ENCODE peak calls at places on chromosomes 7 and 10, in five cellular contexts. W, D, F, C and L are unnamed samples.

GRCh38 chr7:87886875-87887274 is 10.6 kb downstream of the DBF4 start:
- DNase-seq in W (no peak), D (no peak), F (peak), C (no peak), L (no peak)

GRCh38 chr10:122450336-122450990 is 4.0 kb upstream of the ARMS2 start:
- DNase-seq in W (no peak), D (no peak), F (no peak), C (no peak), L (no peak)

GRCh38 chr10:75430000-75430763 is 1.2 kb upstream of the LRMDA start:
- DNase-seq in W (peak), D (no peak), F (peak), C (no peak), L (peak)

GRCh38 chr10:131430716-131431402 is 119.3 kb upstream of the TCERG1L start:
- DNase-seq in W (no peak), D (no peak), F (peak), C (no peak), L (peak)

GRCh38 chr7:124171068-124171467 is 138.2 kb upstream of the TMEM229A start:
- DNase-seq in W (no peak), D (no peak), F (peak), C (no peak), L (no peak)

GRCh38 chr7:79199961-79200360 is 253.5 kb downstream of the MAGI2 start:
- DNase-seq in W (no peak), D (no peak), F (no peak), C (no peak), L (no peak)

GRCh38 chr7:2617710-2617975 is 14.1 kb upstream of the TTYH3 start:
- DNase-seq in W (no peak), D (no peak), F (no peak), C (no peak), L (no peak)

GRCh38 chr10:110005716-110006115 is 2.1 kb upstream of the ADD3 start:
- DNase-seq in W (no peak), D (no peak), F (no peak), C (no peak), L (peak)

GRCh38 chr10:11197266-11197712 is 179.6 kb downstream of the CELF2 start:
- DNase-seq in W (peak), D (no peak), F (no peak), C (no peak), L (peak)

GRCh38 chr7:8217200-8218068 is 44.5 kb downstream of the ICA1 start:
- DNase-seq in W (no peak), D (peak), F (peak), C (no peak), L (no peak)

GRCh38 chr7:92880212-92881090 is 44.1 kb upstream of the CDK6 start:
- DNase-seq in W (no peak), D (no peak), F (no peak), C (no peak), L (no peak)

GRCh38 chr10:71213127-71213616 is 802 bp downstream of the UNC5B start:
- DNase-seq in W (peak), D (no peak), F (peak), C (no peak), L (peak)

GRCh38 chr10:91313761-91314520 is 93.5 kb downstream of the PCGF5 start:
- DNase-seq in W (no peak), D (no peak), F (no peak), C (no peak), L (no peak)